ENCODE peak calls at places on chromosomes 3 and 15, in nine cellular contexts. J is sigmoid colon, O is fibroblast of lung, N is suprapubic skin, M is uterus, E is psoas muscle, C is lower lobe of right lung, P is esophagus squamous epithelium, A is cardiac muscle cell. S is an unnamed sample. For H3K4me1, the result is how much of the 10 kb centered on the place peaks cover.

GRCh38 chr3:127749787-127750225 is 72.5 kb downstream of the MGLL start:
- DNase-seq in J (no peak), O (no peak), N (peak), M (no peak), E (no peak), C (no peak), P (no peak), A (no peak), S (no peak)

GRCh38 chr3:175836622-175837021 is 977.5 kb downstream of the NAALADL2 start:
- DNase-seq in J (no peak), O (no peak), N (no peak), M (no peak), E (no peak), C (no peak), P (no peak), A (no peak), S (no peak)

GRCh38 chr3:42936157-42936981 is 30.4 kb downstream of the ZNF662 start:
- DNase-seq in J (peak), O (peak), N (no peak), M (peak), E (peak), C (peak), P (no peak), A (peak), S (peak)

GRCh38 chr3:186254676-186255665 is 107.1 kb downstream of the DGKG start:
- DNase-seq in J (no peak), O (no peak), N (no peak), M (no peak), E (no peak), C (peak), P (no peak), A (peak), S (no peak)

GRCh38 chr15:67178569-67179210 is 75.8 kb downstream of the AAGAB start:
- DNase-seq in J (no peak), O (peak), N (peak), M (peak), E (no peak), C (peak), P (no peak), A (peak), S (no peak)

GRCh38 chr3:119257111-119257510 is 16.4 kb upstream of the B4GALT4 start:
- DNase-seq in J (no peak), O (no peak), N (no peak), M (no peak), E (no peak), C (no peak), P (no peak), A (no peak), S (no peak)

GRCh38 chr3:196789773-196790419 is 50.2 kb downstream of the PAK2 start:
- DNase-seq in J (no peak), O (no peak), N (no peak), M (no peak), E (no peak), C (no peak), P (no peak), A (no peak), S (no peak)

GRCh38 chr15:57477736-57478522 is 101.6 kb downstream of the CGNL1 start:
- DNase-seq in J (no peak), O (no peak), N (no peak), M (no peak), E (no peak), C (no peak), P (no peak), A (no peak), S (no peak)

GRCh38 chr3:193869221-193870201 is 266.4 kb upstream of the HES1 start:
- DNase-seq in J (peak), O (peak), N (no peak), M (no peak), E (no peak), C (no peak), P (no peak), A (peak), S (peak)

GRCh38 chr3:101995371-101996046 is 146.2 kb downstream of the NFKBIZ start:
- DNase-seq in J (no peak), O (peak), N (no peak), M (peak), E (no peak), C (no peak), P (no peak), A (peak), S (no peak)

GRCh38 chr3:189331002-189331418 is 159.2 kb downstream of the TPRG1 start:
- DNase-seq in J (no peak), O (no peak), N (no peak), M (no peak), E (no peak), C (no peak), P (no peak), A (no peak), S (no peak)

GRCh38 chr3:99927651-99928390 is 110.2 kb downstream of the CMSS1 start:
- DNase-seq in J (no peak), O (no peak), N (no peak), M (no peak), E (no peak), C (no peak), P (no peak), A (no peak), S (no peak)

GRCh38 chr3:45950131-45950530 is 6.9 kb downstream of the CXCR6 start:
- DNase-seq in J (no peak), O (no peak), N (peak), M (no peak), E (no peak), C (no peak), P (no peak), A (no peak), S (no peak)

GRCh38 chr3:25885544-25885943 is 95.7 kb downstream of the OXSM start:
- DNase-seq in J (no peak), O (peak), N (no peak), M (no peak), E (no peak), C (no peak), P (no peak), A (no peak), S (no peak)

GRCh38 chr3:37703633-37704032 is 158.0 kb upstream of the CTDSPL start:
- DNase-seq in J (no peak), O (peak), N (no peak), M (no peak), E (no peak), C (no peak), P (no peak), A (peak), S (no peak)

GRCh38 chr3:144810150-144810549 is 838.5 kb downstream of the DIPK2A start:
- DNase-seq in J (no peak), O (no peak), N (no peak), M (no peak), E (no peak), C (no peak), P (no peak), A (no peak), S (no peak)

GRCh38 chr15:65292938-65293518 is 2.8 kb upstream of the RNU5A-1 start:
- DNase-seq in J (no peak), O (no peak), N (no peak), M (no peak), E (no peak), C (no peak), P (no peak), A (no peak), S (no peak)

GRCh38 chr15:68644088-68644904 is 65.5 kb downstream of the CORO2B start:
- DNase-seq in J (peak), O (peak), N (no peak), M (no peak), E (no peak), C (no peak), P (no peak), A (peak), S (no peak)

GRCh38 chr3:135621184-135621931 is 344.2 kb upstream of the PPP2R3A start:
- DNase-seq in J (no peak), O (no peak), N (no peak), M (no peak), E (no peak), C (no peak), P (no peak), A (no peak), S (no peak)

GRCh38 chr3:49469037-49469875 is 811 bp upstream of the DAG1 start:
- DNase-seq in J (peak), O (peak), N (peak), M (peak), E (peak), C (peak), P (no peak), A (peak), S (peak)

GRCh38 chr3:73745429-73746247 is 120.9 kb upstream of the PDZRN3 start:
- DNase-seq in J (no peak), O (peak), N (no peak), M (no peak), E (peak), C (no peak), P (no peak), A (peak), S (no peak)

GRCh38 chr3:176724360-176724759 is 472.9 kb downstream of the TBL1XR1 start:
- DNase-seq in J (no peak), O (no peak), N (no peak), M (no peak), E (no peak), C (no peak), P (no peak), A (no peak), S (no peak)

GRCh38 chr15:95840004-95840403 is 490.5 kb upstream of the NR2F2 start:
- DNase-seq in J (peak), O (peak), N (no peak), M (peak), E (peak), C (no peak), P (no peak), A (peak), S (peak)

GRCh38 chr15:77507911-77508310 is 87.2 kb downstream of the HMG20A start:
- DNase-seq in J (peak), O (peak), N (no peak), M (peak), E (peak), C (no peak), P (no peak), A (peak), S (peak)

GRCh38 chr3:134685881-134686802 is 35.3 kb upstream of the KY start:
- DNase-seq in J (no peak), O (peak), N (no peak), M (no peak), E (no peak), C (no peak), P (no peak), A (peak), S (no peak)

GRCh38 chr15:36775209-36775608 is 195.8 kb downstream of the CDIN1 start:
- DNase-seq in J (no peak), O (no peak), N (no peak), M (no peak), E (no peak), C (no peak), P (no peak), A (no peak), S (no peak)

GRCh38 chr3:66904336-66904735 is 93.8 kb upstream of the KBTBD8 start:
- DNase-seq in J (no peak), O (no peak), N (no peak), M (no peak), E (no peak), C (no peak), P (no peak), A (no peak), S (no peak)

GRCh38 chr3:67648229-67648628 is 6.2 kb downstream of the SUCLG2 start:
- DNase-seq in J (no peak), O (no peak), N (no peak), M (no peak), E (no peak), C (no peak), P (no peak), A (no peak), S (no peak)

GRCh38 chr15:42101861-42102260 is 7.5 kb upstream of the PLA2G4D start:
- DNase-seq in J (no peak), O (peak), N (no peak), M (no peak), E (no peak), C (no peak), P (no peak), A (no peak), S (no peak)

GRCh38 chr3:158107508-158108095 is 1.4 kb upstream of the SHOX2 start:
- DNase-seq in J (no peak), O (no peak), N (no peak), M (no peak), E (no peak), C (no peak), P (no peak), A (no peak), S (no peak)

GRCh38 chr15:52220896-52221660 is 29.9 kb upstream of the GNB5 start:
- DNase-seq in J (no peak), O (no peak), N (no peak), M (no peak), E (no peak), C (no peak), P (no peak), A (no peak), S (no peak)

GRCh38 chr3:67414740-67415139 is 239.7 kb downstream of the SUCLG2 start:
- DNase-seq in J (no peak), O (no peak), N (no peak), M (no peak), E (no peak), C (peak), P (no peak), A (no peak), S (no peak)

GRCh38 chr3:111885578-111885977 is 26.5 kb downstream of the PHLDB2 start:
- DNase-seq in J (no peak), O (no peak), N (no peak), M (no peak), E (no peak), C (no peak), P (no peak), A (no peak), S (no peak)

DNA sequence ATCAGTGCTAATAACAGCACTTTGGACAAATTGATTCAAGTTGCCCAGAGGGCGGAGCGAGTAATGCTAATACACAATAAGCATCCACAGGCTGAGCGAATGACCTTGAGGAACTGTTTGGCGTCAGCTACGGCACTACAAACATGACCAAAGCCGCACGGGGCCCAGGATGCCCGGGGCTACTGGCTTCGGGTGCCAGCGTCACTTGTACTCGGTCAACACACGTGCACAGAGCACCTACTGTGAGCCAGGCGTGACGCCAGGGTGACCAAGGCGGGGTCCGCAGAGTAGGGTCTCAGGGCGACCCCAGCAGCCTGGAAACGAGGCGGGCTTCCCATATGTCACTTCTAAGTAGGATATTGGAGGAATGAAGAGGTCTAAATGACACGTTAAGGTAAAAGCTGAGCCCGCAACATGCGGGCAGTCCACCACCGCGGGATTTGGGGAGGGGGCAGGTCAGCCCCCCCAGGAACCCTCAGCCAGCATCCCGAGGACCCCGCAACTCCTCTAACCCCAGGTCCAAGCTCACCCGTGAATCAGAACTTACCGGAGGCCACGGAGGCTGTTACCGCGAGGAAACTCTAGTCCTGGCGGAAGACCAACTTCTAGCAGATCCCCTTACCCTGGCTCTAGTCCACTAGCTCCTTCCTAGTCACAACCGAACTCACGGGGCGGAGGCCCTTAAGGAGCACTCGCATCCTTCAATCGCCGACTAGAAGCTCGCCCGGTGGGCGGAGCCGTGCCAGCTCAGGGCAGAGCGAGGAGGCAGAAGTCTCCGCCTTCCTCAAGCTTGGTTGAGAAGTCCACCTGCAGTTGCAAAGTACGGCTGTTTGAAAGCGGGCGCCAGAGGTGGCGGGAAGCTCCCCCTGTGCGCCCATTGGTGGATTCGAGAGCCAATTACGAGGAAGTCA is at the start of gene CEP152:
- DNase-seq in J (peak), O (peak), N (peak), M (peak), E (peak), C (peak), P (peak), A (peak), S (peak)
- H3K27ac ChIP-seq in J (peak), O (peak), N (no peak), M (peak), E (no peak), C (peak), P (peak), A (no peak), S (no peak)

GRCh38 chr3:16510620-16511319 is 2.7 kb downstream of the RFTN1 start:
- DNase-seq in J (no peak), O (no peak), N (no peak), M (no peak), E (no peak), C (no peak), P (no peak), A (no peak), S (no peak)
- H3K4me3 ChIP-seq in J (no peak), O (no peak), N (no peak), M (no peak), E (peak), C (peak), P (no peak), A (no peak), S (peak)

GRCh38 chr3:146414010-146414409 is 55.4 kb downstream of the PLSCR2 start:
- DNase-seq in J (no peak), O (no peak), N (no peak), M (no peak), E (no peak), C (no peak), P (no peak), A (no peak), S (no peak)

GRCh38 chr3:146421814-146422748 is 47.3 kb downstream of the PLSCR2 start:
- DNase-seq in J (no peak), O (peak), N (no peak), M (no peak), E (no peak), C (no peak), P (no peak), A (no peak), S (no peak)

GRCh38 chr3:146416366-146416765 is 53.0 kb downstream of the PLSCR2 start:
- DNase-seq in J (no peak), O (no peak), N (no peak), M (no peak), E (no peak), C (no peak), P (no peak), A (no peak), S (no peak)
- H3K4me1 ChIP-seq in J (under half), O (under half), N (under half), M (under half), E (under half), C (under half), P (under half), A (under half), S (under half)

GRCh38 chr15:91947370-91947769 is 93.9 kb downstream of the SLCO3A1 start:
- DNase-seq in J (no peak), O (no peak), N (no peak), M (no peak), E (no peak), C (no peak), P (no peak), A (no peak), S (no peak)

GRCh38 chr15:91946075-91946474 is 92.6 kb downstream of the SLCO3A1 start:
- DNase-seq in J (no peak), O (no peak), N (no peak), M (no peak), E (no peak), C (no peak), P (no peak), A (no peak), S (no peak)

GRCh38 chr15:91946914-91947313 is 93.4 kb downstream of the SLCO3A1 start:
- DNase-seq in J (no peak), O (no peak), N (no peak), M (no peak), E (no peak), C (no peak), P (no peak), A (no peak), S (no peak)

GRCh38 chr15:91944334-91944733 is 90.8 kb downstream of the SLCO3A1 start:
- DNase-seq in J (no peak), O (no peak), N (no peak), M (no peak), E (no peak), C (no peak), P (no peak), A (no peak), S (no peak)

GRCh38 chr15:91945385-91945784 is 91.9 kb downstream of the SLCO3A1 start:
- DNase-seq in J (no peak), O (no peak), N (no peak), M (no peak), E (no peak), C (no peak), P (no peak), A (no peak), S (no peak)
- H3K27ac ChIP-seq in J (no peak), O (no peak), N (no peak), M (no peak), E (no peak), C (no peak), P (peak), A (no peak), S (peak)

GRCh38 chr3:114449271-114450007 is 155.6 kb downstream of the TIGIT start:
- DNase-seq in J (no peak), O (no peak), N (no peak), M (no peak), E (no peak), C (no peak), P (no peak), A (no peak), S (no peak)

GRCh38 chr3:114451561-114452018 is 157.8 kb downstream of the TIGIT start:
- DNase-seq in J (no peak), O (peak), N (no peak), M (peak), E (no peak), C (no peak), P (no peak), A (peak), S (peak)

GRCh38 chr3:114451051-114451451 is 157.2 kb downstream of the TIGIT start:
- DNase-seq in J (no peak), O (peak), N (no peak), M (no peak), E (no peak), C (no peak), P (no peak), A (peak), S (no peak)

GRCh38 chr3:114447950-114448479 is 154.2 kb downstream of the TIGIT start:
- DNase-seq in J (no peak), O (no peak), N (no peak), M (no peak), E (no peak), C (no peak), P (no peak), A (no peak), S (no peak)

DNA sequence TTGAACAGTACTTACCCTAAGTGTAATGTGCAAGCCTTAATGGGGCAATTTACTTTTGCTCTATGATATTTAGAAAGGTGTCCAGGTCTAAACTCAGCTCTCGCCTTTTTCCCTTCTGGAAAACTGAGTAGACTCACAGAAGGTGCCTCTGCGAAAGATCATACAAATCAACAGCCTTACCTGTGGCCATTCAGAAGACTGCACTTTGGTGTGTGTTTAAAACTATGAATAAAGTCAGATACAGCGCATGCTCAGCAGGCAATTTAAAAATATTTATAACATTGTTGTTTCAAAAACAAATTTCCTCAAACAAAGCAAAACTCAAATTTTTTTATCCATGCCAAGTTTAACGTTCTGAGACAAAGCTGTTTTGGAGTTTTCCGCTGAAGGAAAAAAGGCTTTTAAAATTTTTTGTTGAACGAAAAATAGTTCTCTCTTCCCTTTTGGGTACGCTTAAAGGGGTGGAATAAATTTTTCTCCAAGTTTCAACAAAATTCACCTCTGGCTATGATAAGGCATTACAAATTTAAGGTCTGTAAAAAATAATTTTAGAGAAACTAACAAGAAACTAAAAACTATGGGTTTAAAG is 156.3 kb downstream of the TIGIT start:
- DNase-seq in J (no peak), O (no peak), N (no peak), M (no peak), E (no peak), C (no peak), P (no peak), A (no peak), S (no peak)
- H3K4me3 ChIP-seq in J (no peak), O (peak), N (no peak), M (no peak), E (peak), C (no peak), P (peak), A (no peak), S (peak)

GRCh38 chr3:12242772-12243171 is 46.1 kb upstream of the PPARG start:
- DNase-seq in J (no peak), O (no peak), N (no peak), M (no peak), E (no peak), C (no peak), P (no peak), A (no peak), S (no peak)
- H3K4me1 ChIP-seq in J (under half), O (under half), N (under half), M (under half), E (under half), C (under half), P (under half), A (under half), S (under half)

S was measured in left ventricle myocardium inferior.